ENCODE peak calls at places on chromosomes 13 and 19, in eight cellular contexts. X, E, J, M, D, I, V and N are unnamed samples.

GRCh38 chr13:50384724-50385123 is 369.5 kb downstream of the KCNRG start:
- DNase-seq in M (no peak), I (no peak), D (no peak), E (no peak), J (no peak), V (no peak), X (no peak), N (no peak)

GRCh38 chr19:35208121-35208520 is 20.4 kb downstream of the FAM187B start:
- DNase-seq in X (no peak), E (no peak), D (no peak), J (no peak), I (no peak), M (no peak), V (no peak), N (no peak)

GRCh38 chr13:39266426-39266825 is 228.2 kb downstream of the NHLRC3 start:
- DNase-seq in E (no peak), I (no peak), J (no peak), V (no peak), X (no peak), M (peak; percentile 37), D (no peak), N (no peak)

GRCh38 chr19:14517446-14517839 is 754 bp downstream of the DNAJB1 start:
- DNase-seq in M (no peak), I (peak; percentile 90), D (no peak), X (no peak), V (no peak), J (no peak), E (no peak), N (no peak)

GRCh38 chr19:47723573-47723923 is 10.3 kb downstream of the EHD2 start:
- DNase-seq in J (peak; percentile 13), V (peak; percentile 14), X (no peak), M (peak; percentile 77), I (no peak), E (no peak), D (peak; percentile 25), N (no peak)

GRCh38 chr13:94778585-94778984 is 66.2 kb upstream of the SOX21 start:
- DNase-seq in V (no peak), D (no peak), I (no peak), M (no peak), X (no peak), J (no peak), E (no peak), N (no peak)

GRCh38 chr13:34164585-34164984 is 346.6 kb downstream of the RFC3 start:
- DNase-seq in I (no peak), M (peak; percentile 71), D (no peak), X (no peak), V (no peak), J (no peak), E (no peak), N (no peak)

GRCh38 chr19:11578342-11579142 is 1.1 kb upstream of the ACP5 start:
- DNase-seq in E (no peak), J (no peak), M (no peak), X (peak; percentile 29), I (no peak), V (peak; percentile 25), D (peak; percentile 37), N (no peak)

GRCh38 chr13:111458739-111459138 is 138.3 kb downstream of the TEX29 start:
- DNase-seq in J (no peak), M (no peak), D (no peak), V (no peak), X (no peak), I (no peak), E (no peak), N (no peak)

GRCh38 chr13:46751811-46752635 is 44.9 kb downstream of the ESD start:
- DNase-seq in I (no peak), V (peak; percentile 66), X (no peak), M (no peak), J (no peak), E (peak; percentile 52), D (peak; percentile 68), N (no peak)

GRCh38 chr19:47651691-47652090 is 42.8 kb downstream of the BICRA start:
- DNase-seq in J (no peak), D (no peak), V (no peak), M (no peak), E (no peak), X (no peak), I (no peak), N (no peak)

GRCh38 chr13:43058318-43058674 is 34.9 kb downstream of the DNAJC15 start:
- DNase-seq in J (no peak), E (no peak), D (peak; percentile 14), V (peak; percentile 22), I (no peak), M (peak; percentile 92), X (no peak), N (peak; percentile 25)

GRCh38 chr13:50672025-50672424 is 171.5 kb downstream of the DLEU7 start:
- DNase-seq in M (peak; percentile 30), I (no peak), E (no peak), X (no peak), D (no peak), V (no peak), J (no peak), N (no peak)

GRCh38 chr13:87792878-87793277 is 121.7 kb downstream of the SLITRK5 start:
- DNase-seq in E (no peak), X (no peak), V (no peak), D (no peak), J (no peak), M (no peak), I (no peak), N (no peak)

GRCh38 chr13:36370108-36370429 is 23.9 kb upstream of the SPART start:
- DNase-seq in D (no peak), I (peak; percentile 81), E (no peak), J (no peak), M (no peak), V (no peak), X (no peak), N (no peak)

GRCh38 chr19:24004166-24004565 is 82.8 kb upstream of the ZNF254 start:
- DNase-seq in D (no peak), J (no peak), V (no peak), X (no peak), M (peak; percentile 35), I (no peak), E (no peak), N (no peak)

GRCh38 chr13:42405665-42406390 is 133.9 kb downstream of the AKAP11 start:
- DNase-seq in J (no peak), M (peak; percentile 92), V (no peak), E (no peak), I (no peak), X (no peak), D (peak; percentile 32), N (no peak)